ENCODE peak calls at places on chromosome 7, in five cellular contexts. K is brain microvascular endothelial cell, V is suprapubic skin, Q is uterus, T is GM06990. J is an unnamed sample.

GRCh38 chr7:22617166-22617565 is 109.8 kb upstream of the IL6 start:
- DNase-seq in K (no peak), V (no peak), Q (no peak), T (no peak), J (peak; percentile 28)

GRCh38 chr7:68429376-68430117 is 1168.7 kb upstream of the AUTS2 start:
- DNase-seq in K (no peak), V (no peak), Q (no peak), T (no peak), J (no peak)

GRCh38 chr7:139071683-139072082 is 35.8 kb upstream of the ZC3HAV1L start:
- DNase-seq in K (no peak), V (no peak), Q (no peak), T (no peak), J (no peak)

GRCh38 chr7:149071182-149071635 is 19.3 kb downstream of the ZNF786 start:
- DNase-seq in K (no peak), V (peak; percentile 40), Q (no peak), T (no peak), J (peak; percentile 87)

GRCh38 chr7:69599211-69599878 is 1.1 kb downstream of the AUTS2 start:
- DNase-seq in K (no peak), V (peak; percentile 70), Q (peak; percentile 23), T (peak; percentile 29), J (peak; percentile 9)

GRCh38 chr7:120278773-120279172 is 5.8 kb downstream of the KCND2 start:
- DNase-seq in K (no peak), V (no peak), Q (no peak), T (no peak), J (no peak)

GRCh38 chr7:36391436-36392198 is 2.0 kb downstream of the ANLN start:
- DNase-seq in K (no peak), V (no peak), Q (no peak), T (peak; percentile 30), J (peak; percentile 70)

GRCh38 chr7:114645451-114645850 is 230.8 kb downstream of the FOXP2 start:
- DNase-seq in K (no peak), V (no peak), Q (no peak), T (no peak), J (no peak)

GRCh38 chr7:2894118-2894940 is 50.2 kb upstream of the GNA12 start:
- DNase-seq in K (no peak), V (no peak), Q (no peak), T (peak; percentile 80), J (peak; percentile 83)

GRCh38 chr7:24730018-24730369 is 27.3 kb downstream of the GSDME start:
- DNase-seq in K (no peak), V (no peak), Q (no peak), T (no peak), J (peak; percentile 17)

GRCh38 chr7:133401225-133401624 is 148.3 kb downstream of the EXOC4 start:
- DNase-seq in K (no peak), V (no peak), Q (no peak), T (no peak), J (no peak)

GRCh38 chr7:104956753-104957450 is 57.1 kb upstream of the KMT2E start:
- DNase-seq in K (peak; percentile 94), V (no peak), Q (no peak), T (peak; percentile 59), J (peak; percentile 84)

GRCh38 chr7:78141533-78142281 is 343.1 kb downstream of the PHTF2 start:
- DNase-seq in K (no peak), V (no peak), Q (no peak), T (no peak), J (no peak)

GRCh38 chr7:6652446-6653011 is 15.4 kb downstream of the ZNF316 start:
- DNase-seq in K (no peak), V (no peak), Q (no peak), T (no peak), J (no peak)

GRCh38 chr7:44278451-44279161 is 46.8 kb downstream of the CAMK2B start:
- DNase-seq in K (peak; percentile 12), V (peak; percentile 42), Q (peak; percentile 4), T (no peak), J (no peak)

GRCh38 chr7:67525588-67525987 is 529.0 kb downstream of the TYW1 start:
- DNase-seq in K (no peak), V (no peak), Q (no peak), T (no peak), J (no peak)

GRCh38 chr7:20529260-20529659 is 86.2 kb upstream of the ABCB5 start:
- DNase-seq in K (no peak), V (no peak), Q (no peak), T (no peak), J (no peak)

GRCh38 chr7:134736381-134736780 is 43.1 kb upstream of the CALD1 start:
- DNase-seq in K (no peak), V (no peak), Q (no peak), T (no peak), J (no peak)

GRCh38 chr7:35353481-35353880 is 99.6 kb upstream of the TBX20 start:
- DNase-seq in K (no peak), V (no peak), Q (no peak), T (no peak), J (no peak)

GRCh38 chr7:54637712-54638396 is 95.7 kb downstream of the VSTM2A start:
- DNase-seq in K (no peak), V (no peak), Q (no peak), T (no peak), J (no peak)

GRCh38 chr7:122709930-122710646 is 7.4 kb upstream of the RNF148 start:
- DNase-seq in K (no peak), V (no peak), Q (no peak), T (no peak), J (peak; percentile 64)

GRCh38 chr7:120941064-120941463 is 9.5 kb upstream of the ING3 start:
- DNase-seq in K (no peak), V (no peak), Q (no peak), T (no peak), J (no peak)

GRCh38 chr7:148327379-148327778 is 263.2 kb upstream of the C7orf33 start:
- DNase-seq in K (no peak), V (no peak), Q (no peak), T (no peak), J (no peak)

GRCh38 chr7:5656233-5656632 is 125.2 kb downstream of the RNF216 start:
- DNase-seq in K (no peak), V (no peak), Q (no peak), T (no peak), J (no peak)

GRCh38 chr7:65382452-65382851 is 8.8 kb downstream of the ZNF92 start:
- DNase-seq in K (no peak), V (no peak), Q (no peak), T (no peak), J (no peak)

GRCh38 chr7:38700111-38700510 is 68.9 kb upstream of the AMPH start:
- DNase-seq in K (no peak), V (no peak), Q (no peak), T (no peak), J (no peak)

GRCh38 chr7:19397917-19398316 is 252.7 kb upstream of the FERD3L start:
- DNase-seq in K (peak; percentile 78), V (no peak), Q (no peak), T (no peak), J (peak; percentile 29)

GRCh38 chr7:25830228-25830627 is 321.8 kb upstream of the NFE2L3 start:
- DNase-seq in K (no peak), V (no peak), Q (no peak), T (no peak), J (no peak)

GRCh38 chr7:98643232-98643985 is 26.3 kb downstream of the NPTX2 start:
- DNase-seq in K (no peak), V (no peak), Q (no peak), T (no peak), J (peak; percentile 42)

DNA sequence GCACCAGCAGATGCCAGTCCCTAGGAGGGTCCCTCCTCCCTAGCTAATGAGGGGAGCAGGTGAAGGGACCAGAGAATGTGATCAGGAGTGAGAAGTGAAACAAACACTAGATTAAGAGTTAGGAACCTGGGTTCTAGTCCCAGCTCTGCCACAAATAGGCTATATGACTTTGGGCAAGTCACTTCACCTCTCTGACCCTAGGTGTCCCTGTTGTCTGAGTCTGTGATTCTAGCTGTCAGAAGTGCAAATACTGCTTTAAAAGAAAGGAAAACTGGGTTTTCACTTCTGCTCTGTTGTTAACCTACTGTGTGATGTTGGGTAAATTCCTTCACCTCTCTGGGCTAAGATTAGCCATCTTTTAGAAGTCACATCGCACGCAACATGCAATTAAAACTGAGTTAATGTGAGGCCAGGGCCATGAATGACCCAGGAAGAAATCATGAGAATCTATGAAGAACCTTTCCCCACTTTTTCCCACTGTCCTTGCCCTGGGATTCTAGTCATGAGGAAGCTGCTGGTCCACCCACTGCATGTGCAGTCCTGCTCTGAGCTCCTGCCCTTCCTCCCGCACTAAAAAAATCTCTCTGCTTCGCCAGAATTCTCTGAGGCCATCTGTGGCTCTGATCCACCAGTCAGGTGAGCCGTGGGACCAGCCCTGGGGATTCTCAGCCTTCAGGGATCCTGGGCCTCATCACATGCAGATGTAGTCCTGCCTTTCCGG is 181.8 kb downstream of the PLXNA4 start:
- DNase-seq in K (no peak), V (no peak), Q (no peak), T (no peak), J (peak; percentile 18)
- H3K4me3 ChIP-seq in K (no peak overlapping the region), V (no peak overlapping the region), Q (no peak overlapping the region), T (no peak overlapping the region), J (no peak overlapping the region)

DNA sequence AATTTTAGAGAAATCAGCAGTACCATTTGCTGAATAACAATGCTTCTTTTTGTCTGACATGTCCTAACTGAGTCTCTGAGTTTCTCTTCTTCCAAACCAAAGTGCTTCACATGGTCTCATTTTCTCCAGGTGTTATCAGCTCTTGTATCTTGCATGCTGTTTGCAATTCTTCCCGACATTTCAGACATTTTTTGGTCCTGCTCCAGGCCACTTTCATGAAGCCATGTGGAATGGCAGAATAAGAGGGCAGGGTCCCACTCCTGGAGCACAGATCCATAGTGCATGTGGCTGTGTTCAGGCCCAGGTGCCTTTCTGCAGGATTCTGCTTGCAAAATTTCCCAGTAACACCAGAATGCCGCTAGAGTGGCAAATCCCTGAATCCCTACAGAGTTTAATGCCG is 916.2 kb downstream of the NXPH1 start:
- DNase-seq in K (no peak), V (no peak), Q (no peak), T (no peak), J (no peak)
- TF ChIP-seq CTCF in K (no peak), V (no peak), Q (no peak), T (no peak), J (no peak)

GRCh38 chr7:143003393-143004051 is 23.4 kb downstream of the OR9A2 start:
- DNase-seq in K (no peak), V (no peak), Q (no peak), T (peak; percentile 3), J (peak; percentile 69)
- H3K4me3 ChIP-seq in K (no peak overlapping the region), V (peak overlapping the region; percentile 27), Q (no peak overlapping the region), T (peak overlapping the region; percentile 32), J (no peak overlapping the region)

GRCh38 chr7:32393861-32394260 is 96.3 kb downstream of the LSM5 start:
- DNase-seq in K (no peak), V (no peak), Q (no peak), T (no peak), J (no peak)

GRCh38 chr7:32395168-32395567 is 95.0 kb downstream of the LSM5 start:
- DNase-seq in K (no peak), V (no peak), Q (no peak), T (no peak), J (no peak)

GRCh38 chr7:32385316-32385956 is 104.7 kb downstream of the LSM5 start:
- DNase-seq in K (no peak), V (no peak), Q (no peak), T (no peak), J (no peak)

DNA sequence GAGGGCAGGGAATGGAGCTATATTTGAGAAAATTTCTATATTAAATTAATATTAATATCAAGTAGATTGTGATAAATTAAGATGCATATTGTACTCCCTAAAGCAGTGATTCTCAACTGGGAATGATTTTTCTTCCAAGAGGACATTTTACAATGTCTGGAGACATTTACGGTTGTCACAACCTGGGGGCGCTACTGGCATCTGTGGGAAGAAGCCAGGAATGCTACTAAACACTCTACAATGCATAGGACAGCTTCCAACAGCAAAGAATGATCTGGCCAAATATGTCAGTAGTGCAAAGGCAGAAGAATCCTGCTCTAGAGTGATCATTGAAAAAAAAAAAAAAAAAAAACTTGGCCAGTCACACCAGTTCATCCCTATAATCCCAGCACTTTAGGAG is 100.0 kb downstream of the LSM5 start:
- DNase-seq in K (no peak), V (no peak), Q (no peak), T (no peak), J (no peak)
- TF ChIP-seq CTCF in K (no peak), V (no peak), Q (no peak), T (no peak), J (no peak)

J was measured in GM12865.